ENCODE peak calls at places on chromosome 9, in four cellular contexts. D is HCT116, S is GM12878, A is IMR-90. T is an unnamed sample.

GRCh38 chr9:118170032-118170955 is 466.1 kb downstream of the TLR4 start:
- DNase-seq in A (no peak), D (no peak), S (no peak), T (peak; percentile 10)

GRCh38 chr9:36818242-36818938 is 215.7 kb downstream of the PAX5 start:
- DNase-seq in S (no peak), A (no peak), D (no peak), T (no peak)

GRCh38 chr9:6302417-6302816 is 25.8 kb upstream of the TPD52L3 start:
- DNase-seq in D (no peak), S (no peak), A (peak; percentile 4), T (no peak)

GRCh38 chr9:74949859-74950258 is 2.9 kb downstream of the C9orf40 start:
- DNase-seq in D (no peak), A (no peak), S (no peak), T (no peak)

GRCh38 chr9:96686638-96687335 is 31.7 kb upstream of the PRXL2C start:
- DNase-seq in S (no peak), D (no peak), A (peak; percentile 57), T (no peak)

GRCh38 chr9:7045361-7045760 is 287.6 kb downstream of the KDM4C start:
- DNase-seq in D (no peak), S (no peak), A (peak; percentile 34), T (no peak)

GRCh38 chr9:82598254-82599039 is 464.5 kb downstream of the RASEF start:
- DNase-seq in A (peak; percentile 12), S (no peak), D (no peak), T (no peak)

GRCh38 chr9:97959585-97959984 is 21.6 kb upstream of the HEMGN start:
- DNase-seq in A (no peak), S (no peak), D (no peak), T (no peak)

GRCh38 chr9:37542895-37543294 is 33.3 kb downstream of the FBXO10 start:
- DNase-seq in D (no peak), A (no peak), S (no peak), T (no peak)

GRCh38 chr9:19074836-19075235 is 25.6 kb downstream of the RRAGA start:
- DNase-seq in D (no peak), S (no peak), A (peak; percentile 22), T (no peak)

GRCh38 chr9:36798350-36799065 is 225.8 kb downstream of the MELK start:
- DNase-seq in D (no peak), S (no peak), A (no peak), T (no peak)

GRCh38 chr9:35103660-35104191 is 795 bp upstream of the STOML2 start:
- DNase-seq in A (no peak), S (no peak), D (no peak), T (no peak)

GRCh38 chr9:123929177-123929869 is 603 bp downstream of the DENND1A start:
- DNase-seq in D (no peak), A (no peak), S (no peak), T (no peak)

GRCh38 chr9:85688361-85688760 is 53.4 kb downstream of the AGTPBP1 start:
- DNase-seq in S (no peak), A (no peak), D (no peak), T (no peak)

GRCh38 chr9:117411547-117411946 is 3.3 kb downstream of the ASTN2 start:
- DNase-seq in S (no peak), A (peak; percentile 6), D (no peak), T (no peak)

GRCh38 chr9:5832093-5832542 is 799 bp downstream of the ERMP1 start:
- DNase-seq in D (no peak), A (no peak), S (no peak), T (no peak)

GRCh38 chr9:128946945-128947422 is 419 bp downstream of the DOLK start:
- DNase-seq in D (no peak), A (peak; percentile 11), S (no peak), T (no peak)

GRCh38 chr9:89889865-89890264 is 285.1 kb downstream of the GADD45G start:
- DNase-seq in D (no peak), A (no peak), S (no peak), T (no peak)

GRCh38 chr9:98865284-98865683 is 57.8 kb downstream of the GALNT12 start:
- DNase-seq in S (no peak), D (no peak), A (no peak), T (no peak)

GRCh38 chr9:104958756-104959155 is 30.8 kb upstream of the ABCA1 start:
- DNase-seq in D (no peak), A (no peak), S (no peak), T (no peak)

GRCh38 chr9:14119694-14120514 is 194.0 kb downstream of the NFIB start:
- DNase-seq in S (no peak), D (no peak), A (peak; percentile 70), T (no peak)

GRCh38 chr9:119302988-119303698 is 66.1 kb downstream of the BRINP1 start:
- DNase-seq in A (no peak), D (no peak), S (no peak), T (no peak)

GRCh38 chr9:114386886-114387677 is 700 bp downstream of the AKNA start:
- DNase-seq in D (no peak), S (no peak), A (peak; percentile 17), T (no peak)
- H3K9ac ChIP-seq in D (no peak overlapping the region), S (peak overlapping the region; percentile 99), A (peak overlapping the region; percentile 83), T (no peak overlapping the region)

GRCh38 chr9:133587466-133587865 is 21.7 kb downstream of the FAM163B start:
- DNase-seq in D (no peak), A (no peak), S (no peak), T (no peak)
- H3K4me3 ChIP-seq in D (no peak overlapping the region), A (no peak overlapping the region), S (no peak overlapping the region), T (no peak overlapping the region)

GRCh38 chr9:92507005-92507404 is 24.7 kb upstream of the ASPN start:
- DNase-seq in D (no peak), A (no peak), S (no peak), T (no peak)
- H3K27ac ChIP-seq in D (no peak overlapping the region), A (peak overlapping the region; percentile 94), S (no peak overlapping the region), T (no peak overlapping the region)

GRCh38 chr9:91196103-91196761 is 165.5 kb downstream of the AUH start:
- DNase-seq in D (no peak), S (no peak), A (no peak), T (no peak)
- H3K9ac ChIP-seq in D (peak overlapping the region; percentile 43), S (no peak overlapping the region), A (no peak overlapping the region), T (no peak overlapping the region)

DNA sequence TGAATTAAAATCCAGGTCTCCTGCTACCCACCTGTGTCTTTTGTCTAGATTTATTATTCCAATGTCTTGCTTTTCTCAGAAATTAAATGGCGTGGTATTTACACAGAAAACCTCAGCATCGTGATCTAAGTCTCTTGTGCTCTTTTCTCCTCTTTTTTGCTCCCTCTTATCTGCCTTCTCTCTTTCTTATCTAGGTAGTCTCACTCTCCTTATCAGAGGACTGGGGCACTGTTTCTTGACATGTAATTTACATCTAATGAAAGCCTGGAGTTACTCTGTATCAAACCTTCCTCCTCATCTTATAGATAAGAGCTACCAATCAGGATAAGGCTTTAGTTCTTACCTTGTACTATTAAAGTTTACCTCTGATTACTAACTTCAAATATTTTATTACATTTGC is 933.8 kb downstream of the TLE1 start:
- DNase-seq in D (no peak), S (no peak), A (no peak), T (no peak)
- H3K4me3 ChIP-seq in D (no peak overlapping the region), S (no peak overlapping the region), A (no peak overlapping the region), T (no peak overlapping the region)

GRCh38 chr9:68998812-68999211 is 15.1 kb downstream of the PRKACG start:
- DNase-seq in A (no peak), D (no peak), S (no peak), T (no peak)

GRCh38 chr9:68999393-69000105 is 14.4 kb downstream of the PRKACG start:
- DNase-seq in A (peak; percentile 65), S (peak; percentile 66), D (peak; percentile 61), T (no peak)

GRCh38 chr9:68996457-68996856 is 17.5 kb downstream of the PRKACG start:
- DNase-seq in A (no peak), S (no peak), D (no peak), T (no peak)

GRCh38 chr9:68997676-68998075 is 16.2 kb downstream of the PRKACG start:
- DNase-seq in D (no peak), A (no peak), S (no peak), T (no peak)

DNA sequence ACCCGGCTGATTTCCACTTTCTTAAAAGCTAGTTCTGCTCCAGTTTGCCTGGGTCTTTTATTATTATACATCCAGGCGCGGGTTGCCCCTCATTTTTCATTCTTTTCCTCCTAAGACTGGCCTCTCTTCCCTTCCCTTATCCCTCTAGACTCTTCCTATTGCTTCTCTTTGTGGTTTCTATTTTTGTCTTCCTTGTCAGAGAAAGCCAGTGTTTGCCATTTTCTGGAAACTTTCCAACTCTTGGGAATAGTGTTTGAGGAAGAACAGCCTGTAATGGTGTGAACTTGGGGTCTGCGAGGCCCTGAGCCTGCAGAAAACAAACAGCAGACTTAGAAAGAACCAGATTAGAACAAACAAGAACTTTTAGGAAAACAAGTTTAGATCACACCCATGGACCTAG is 15.6 kb downstream of the PRKACG start:
- DNase-seq in A (no peak), S (no peak), D (no peak), T (no peak)
- H3K27ac ChIP-seq in A (no peak overlapping the region), S (no peak overlapping the region), D (no peak overlapping the region), T (no peak overlapping the region)

T was measured in SK-N-MC.